ENCODE peak calls at places on chromosomes 5 and 9, in five cellular contexts. One of them, this sample, is unnamed. For H3K9me3 and H3K4me1, the result is how much of the 10 kb centered on the place peaks cover.

GRCh38 chr9:27117489-27118135 is 8.6 kb downstream of the TEK start:
- DNase-seq in esophagus muscularis mucosa: no peak
- DNase-seq in GM12878: no peak
- DNase-seq in sigmoid colon: peak
- DNase-seq in vagina: no peak
- DNase-seq in this sample: peak

GRCh38 chr9:95081998-95082397 is 235.5 kb downstream of the FANCC start:
- DNase-seq in esophagus muscularis mucosa: no peak
- DNase-seq in GM12878: no peak
- DNase-seq in sigmoid colon: peak
- DNase-seq in vagina: no peak
- DNase-seq in this sample: no peak

GRCh38 chr5:53063176-53063575 is 46.4 kb downstream of the MOCS2 start:
- DNase-seq in esophagus muscularis mucosa: no peak
- DNase-seq in GM12878: no peak
- DNase-seq in sigmoid colon: no peak
- DNase-seq in vagina: no peak
- DNase-seq in this sample: no peak

GRCh38 chr9:114538241-114538640 is 33.0 kb upstream of the WHRN start:
- DNase-seq in esophagus muscularis mucosa: no peak
- DNase-seq in GM12878: peak
- DNase-seq in sigmoid colon: no peak
- DNase-seq in vagina: no peak
- DNase-seq in this sample: peak

GRCh38 chr5:33491941-33492340 is 51.2 kb downstream of the TARS1 start:
- DNase-seq in esophagus muscularis mucosa: peak
- DNase-seq in GM12878: no peak
- DNase-seq in sigmoid colon: no peak
- DNase-seq in vagina: no peak
- DNase-seq in this sample: no peak

GRCh38 chr9:95264954-95265615 is 52.4 kb downstream of the FANCC start:
- DNase-seq in esophagus muscularis mucosa: no peak
- DNase-seq in GM12878: no peak
- DNase-seq in sigmoid colon: no peak
- DNase-seq in vagina: no peak
- DNase-seq in this sample: no peak

GRCh38 chr5:146222002-146222401 is 18.6 kb downstream of the RBM27 start:
- DNase-seq in esophagus muscularis mucosa: no peak
- DNase-seq in GM12878: no peak
- DNase-seq in sigmoid colon: no peak
- DNase-seq in vagina: no peak
- DNase-seq in this sample: no peak

GRCh38 chr9:5205071-5205470 is 19.6 kb upstream of the INSL6 start:
- DNase-seq in esophagus muscularis mucosa: no peak
- DNase-seq in GM12878: no peak
- DNase-seq in sigmoid colon: no peak
- DNase-seq in vagina: no peak
- DNase-seq in this sample: no peak

GRCh38 chr9:115133649-115134048 is 15.7 kb upstream of the TNC start:
- DNase-seq in esophagus muscularis mucosa: no peak
- DNase-seq in GM12878: no peak
- DNase-seq in sigmoid colon: no peak
- DNase-seq in vagina: no peak
- DNase-seq in this sample: no peak

GRCh38 chr5:79518718-79519117 is 4.8 kb upstream of the HOMER1 start:
- DNase-seq in esophagus muscularis mucosa: no peak
- DNase-seq in GM12878: no peak
- DNase-seq in sigmoid colon: no peak
- DNase-seq in vagina: no peak
- DNase-seq in this sample: no peak

GRCh38 chr5:56812110-56812509 is 3.2 kb upstream of the MAP3K1 start:
- DNase-seq in esophagus muscularis mucosa: no peak
- DNase-seq in GM12878: no peak
- DNase-seq in sigmoid colon: no peak
- DNase-seq in vagina: no peak
- DNase-seq in this sample: no peak

GRCh38 chr9:124215551-124215910 is 42.2 kb upstream of the NEK6 start:
- DNase-seq in esophagus muscularis mucosa: no peak
- DNase-seq in GM12878: no peak
- DNase-seq in sigmoid colon: peak
- DNase-seq in vagina: peak
- DNase-seq in this sample: no peak

GRCh38 chr9:34994429-34995287 is 5.1 kb downstream of the DNAJB5 start:
- DNase-seq in esophagus muscularis mucosa: peak
- DNase-seq in GM12878: no peak
- DNase-seq in sigmoid colon: no peak
- DNase-seq in vagina: peak
- DNase-seq in this sample: no peak

GRCh38 chr9:38362912-38363588 is 29.5 kb upstream of the ALDH1B1 start:
- DNase-seq in esophagus muscularis mucosa: no peak
- DNase-seq in GM12878: peak
- DNase-seq in sigmoid colon: no peak
- DNase-seq in vagina: no peak
- DNase-seq in this sample: peak

GRCh38 chr5:2817031-2817603 is 65.6 kb upstream of the IRX2 start:
- DNase-seq in esophagus muscularis mucosa: peak
- DNase-seq in GM12878: no peak
- DNase-seq in sigmoid colon: no peak
- DNase-seq in vagina: no peak
- DNase-seq in this sample: no peak

GRCh38 chr5:10317825-10318682 is 10.4 kb upstream of the CMBL start:
- DNase-seq in esophagus muscularis mucosa: no peak
- DNase-seq in GM12878: peak
- DNase-seq in sigmoid colon: peak
- DNase-seq in vagina: no peak
- DNase-seq in this sample: no peak

GRCh38 chr9:133116346-133117231 is 4.5 kb downstream of the RALGDS start:
- DNase-seq in esophagus muscularis mucosa: no peak
- DNase-seq in GM12878: no peak
- DNase-seq in sigmoid colon: no peak
- DNase-seq in vagina: no peak
- DNase-seq in this sample: peak

GRCh38 chr9:121807918-121808278 is 156.5 kb downstream of the DAB2IP start:
- DNase-seq in esophagus muscularis mucosa: no peak
- DNase-seq in GM12878: no peak
- DNase-seq in sigmoid colon: no peak
- DNase-seq in vagina: no peak
- DNase-seq in this sample: no peak

GRCh38 chr5:156641690-156642089 is 208.4 kb upstream of the PPP1R2B start:
- DNase-seq in esophagus muscularis mucosa: no peak
- DNase-seq in GM12878: no peak
- DNase-seq in sigmoid colon: no peak
- DNase-seq in vagina: no peak
- DNase-seq in this sample: no peak

GRCh38 chr9:34650816-34651215 is 1.2 kb upstream of the IL11RA start:
- DNase-seq in esophagus muscularis mucosa: no peak
- DNase-seq in GM12878: no peak
- DNase-seq in sigmoid colon: no peak
- DNase-seq in vagina: no peak
- DNase-seq in this sample: no peak

GRCh38 chr9:133113928-133114351 is 7.1 kb downstream of the RALGDS start:
- DNase-seq in esophagus muscularis mucosa: no peak
- DNase-seq in GM12878: no peak
- DNase-seq in sigmoid colon: peak
- DNase-seq in vagina: no peak
- DNase-seq in this sample: no peak

GRCh38 chr9:13367784-13368183 is 88.3 kb upstream of the MPDZ start:
- DNase-seq in esophagus muscularis mucosa: no peak
- DNase-seq in GM12878: no peak
- DNase-seq in sigmoid colon: no peak
- DNase-seq in vagina: no peak
- DNase-seq in this sample: no peak

GRCh38 chr9:1005043-1005667 is 28.7 kb downstream of the DMRT3 start:
- DNase-seq in esophagus muscularis mucosa: no peak
- DNase-seq in GM12878: peak
- DNase-seq in sigmoid colon: no peak
- DNase-seq in vagina: no peak
- DNase-seq in this sample: peak

GRCh38 chr9:19108038-19108437 is 5.3 kb upstream of the HAUS6 start:
- DNase-seq in esophagus muscularis mucosa: no peak
- DNase-seq in GM12878: no peak
- DNase-seq in sigmoid colon: no peak
- DNase-seq in vagina: peak
- DNase-seq in this sample: no peak

DNA sequence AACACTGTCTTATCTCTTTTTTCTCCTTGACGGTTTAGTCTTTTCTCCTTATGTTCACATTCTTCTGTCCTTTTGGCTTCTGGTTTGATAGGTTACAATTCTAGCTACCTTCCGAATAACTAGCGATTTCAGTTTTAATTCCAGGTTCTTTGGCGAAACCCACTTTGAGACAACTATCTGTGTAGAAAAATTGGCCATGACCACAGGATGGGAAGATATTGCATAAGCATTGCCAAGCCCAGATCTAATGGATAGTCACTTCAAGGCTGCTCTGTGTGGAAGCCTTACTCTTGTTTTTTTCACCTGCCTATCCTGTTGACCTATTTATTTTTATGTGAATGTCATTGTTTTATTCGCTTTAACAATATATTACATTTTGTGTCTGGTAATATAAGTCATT is 5.2 kb downstream of the ZNF189 start:
- DNase-seq in esophagus muscularis mucosa: no peak
- DNase-seq in GM12878: no peak
- DNase-seq in sigmoid colon: no peak
- DNase-seq in vagina: no peak
- DNase-seq in this sample: no peak
- H3K9me3 ChIP-seq in esophagus muscularis mucosa: under half
- H3K9me3 ChIP-seq in GM12878: under half
- H3K9me3 ChIP-seq in sigmoid colon: under half
- H3K9me3 ChIP-seq in vagina: under half
- H3K9me3 ChIP-seq in this sample: under half

GRCh38 chr9:137453643-137454081 is 5.5 kb downstream of the NSMF start:
- DNase-seq in esophagus muscularis mucosa: no peak
- DNase-seq in GM12878: no peak
- DNase-seq in sigmoid colon: peak
- DNase-seq in vagina: no peak
- DNase-seq in this sample: peak
- H3K4me1 ChIP-seq in esophagus muscularis mucosa: half or more
- H3K4me1 ChIP-seq in GM12878: under half
- H3K4me1 ChIP-seq in sigmoid colon: under half
- H3K4me1 ChIP-seq in vagina: under half
- H3K4me1 ChIP-seq in this sample: under half

GRCh38 chr5:67997892-67998457 is 217.6 kb upstream of the PIK3R1 start:
- DNase-seq in esophagus muscularis mucosa: no peak
- DNase-seq in GM12878: no peak
- DNase-seq in sigmoid colon: no peak
- DNase-seq in vagina: no peak
- DNase-seq in this sample: peak

GRCh38 chr5:68000805-68001204 is 214.8 kb upstream of the PIK3R1 start:
- DNase-seq in esophagus muscularis mucosa: no peak
- DNase-seq in GM12878: no peak
- DNase-seq in sigmoid colon: no peak
- DNase-seq in vagina: no peak
- DNase-seq in this sample: no peak

GRCh38 chr5:67996596-67996995 is 219.0 kb upstream of the PIK3R1 start:
- DNase-seq in esophagus muscularis mucosa: no peak
- DNase-seq in GM12878: no peak
- DNase-seq in sigmoid colon: no peak
- DNase-seq in vagina: no peak
- DNase-seq in this sample: no peak

GRCh38 chr5:67997148-67997547 is 218.4 kb upstream of the PIK3R1 start:
- DNase-seq in esophagus muscularis mucosa: no peak
- DNase-seq in GM12878: no peak
- DNase-seq in sigmoid colon: no peak
- DNase-seq in vagina: no peak
- DNase-seq in this sample: no peak

DNA sequence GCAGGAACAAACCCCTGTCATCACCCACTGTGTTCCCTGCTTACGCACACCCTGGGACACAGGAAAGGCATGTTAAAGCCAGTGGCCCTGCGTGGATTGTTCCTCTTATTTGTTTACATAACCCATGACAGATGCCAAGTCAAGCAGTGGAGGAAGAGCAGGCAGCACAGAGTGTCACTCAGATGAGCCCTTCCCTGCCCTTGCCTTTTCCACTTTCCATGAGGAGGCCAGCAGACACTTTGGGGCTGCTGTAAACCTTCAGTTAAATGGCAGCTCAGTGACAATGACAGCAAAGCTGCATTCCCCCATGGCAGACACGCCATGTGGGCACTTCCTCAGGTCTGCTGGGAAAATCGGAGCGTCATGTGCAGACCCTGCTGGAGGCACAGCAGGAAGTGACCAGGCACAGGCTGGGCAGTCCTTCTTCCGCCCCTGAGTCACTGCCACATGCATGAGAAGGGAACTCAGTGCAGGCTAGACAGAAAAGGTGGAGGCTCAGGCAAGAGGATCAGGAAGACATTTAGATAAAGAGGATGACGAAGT is 216.8 kb upstream of the PIK3R1 start:
- DNase-seq in esophagus muscularis mucosa: peak
- DNase-seq in GM12878: no peak
- DNase-seq in sigmoid colon: peak
- DNase-seq in vagina: no peak
- DNase-seq in this sample: no peak
- TF ChIP-seq POLR2A in esophagus muscularis mucosa: no peak
- TF ChIP-seq POLR2A in GM12878: no peak
- TF ChIP-seq POLR2A in sigmoid colon: no peak
- TF ChIP-seq POLR2A in vagina: no peak
- TF ChIP-seq POLR2A in this sample: no peak

GRCh38 chr5:8897316-8897715 is 648.6 kb downstream of the SEMA5A start:
- DNase-seq in esophagus muscularis mucosa: no peak
- DNase-seq in GM12878: no peak
- DNase-seq in sigmoid colon: no peak
- DNase-seq in vagina: no peak
- DNase-seq in this sample: no peak
- H3K9me3 ChIP-seq in esophagus muscularis mucosa: under half
- H3K9me3 ChIP-seq in GM12878: under half
- H3K9me3 ChIP-seq in sigmoid colon: under half
- H3K9me3 ChIP-seq in vagina: under half
- H3K9me3 ChIP-seq in this sample: under half

GRCh38 chr5:14217587-14217986 is 74.4 kb downstream of the TRIO start:
- DNase-seq in esophagus muscularis mucosa: no peak
- DNase-seq in GM12878: no peak
- DNase-seq in sigmoid colon: no peak
- DNase-seq in vagina: no peak
- DNase-seq in this sample: no peak

GRCh38 chr5:14216902-14217301 is 73.8 kb downstream of the TRIO start:
- DNase-seq in esophagus muscularis mucosa: no peak
- DNase-seq in GM12878: no peak
- DNase-seq in sigmoid colon: no peak
- DNase-seq in vagina: no peak
- DNase-seq in this sample: no peak

GRCh38 chr5:14218011-14218410 is 74.9 kb downstream of the TRIO start:
- DNase-seq in esophagus muscularis mucosa: no peak
- DNase-seq in GM12878: no peak
- DNase-seq in sigmoid colon: no peak
- DNase-seq in vagina: no peak
- DNase-seq in this sample: no peak

GRCh38 chr5:14215901-14216300 is 72.8 kb downstream of the TRIO start:
- DNase-seq in esophagus muscularis mucosa: no peak
- DNase-seq in GM12878: no peak
- DNase-seq in sigmoid colon: no peak
- DNase-seq in vagina: no peak
- DNase-seq in this sample: no peak

GRCh38 chr5:14216372-14216771 is 73.2 kb downstream of the TRIO start:
- DNase-seq in esophagus muscularis mucosa: no peak
- DNase-seq in GM12878: no peak
- DNase-seq in sigmoid colon: no peak
- DNase-seq in vagina: no peak
- DNase-seq in this sample: no peak
- H3K4me1 ChIP-seq in esophagus muscularis mucosa: half or more
- H3K4me1 ChIP-seq in GM12878: half or more
- H3K4me1 ChIP-seq in sigmoid colon: half or more
- H3K4me1 ChIP-seq in vagina: under half
- H3K4me1 ChIP-seq in this sample: under half

This sample was measured in Peyer's patch.